ENCODE peak calls at places on chromosomes 4 and X, in nine cellular contexts. One of them, this sample, is unnamed.

GRCh38 chr4:155751569-155751968 is 7.3 kb upstream of the GUCY1B1 start:
- DNase-seq in effector memory CD4-positive, alpha-beta T cell: no peak
- DNase-seq in neural progenitor cell: no peak
- DNase-seq in ovary: no peak
- DNase-seq in neuronal stem cell: no peak
- DNase-seq in CD8-positive, alpha-beta T cell: no peak
- DNase-seq in mammary epithelial cell: no peak
- DNase-seq in tibial artery: no peak
- DNase-seq in Karpas-422: no peak
- DNase-seq in this sample: no peak

GRCh38 chrX:133677123-133678063 is 262.1 kb upstream of the GPC4 start:
- DNase-seq in neuronal stem cell: no peak
- DNase-seq in CD8-positive, alpha-beta T cell: no peak
- DNase-seq in tibial artery: no peak
- DNase-seq in effector memory CD4-positive, alpha-beta T cell: no peak
- DNase-seq in mammary epithelial cell: no peak
- DNase-seq in ovary: no peak
- DNase-seq in Karpas-422: no peak
- DNase-seq in neural progenitor cell: no peak
- DNase-seq in this sample: no peak

GRCh38 chrX:124940536-124940935 is 379.1 kb upstream of the TEX13C start:
- DNase-seq in CD8-positive, alpha-beta T cell: no peak
- DNase-seq in tibial artery: no peak
- DNase-seq in neuronal stem cell: no peak
- DNase-seq in neural progenitor cell: no peak
- DNase-seq in Karpas-422: no peak
- DNase-seq in ovary: no peak
- DNase-seq in mammary epithelial cell: no peak
- DNase-seq in effector memory CD4-positive, alpha-beta T cell: no peak
- DNase-seq in this sample: no peak

GRCh38 chr4:149549911-149550310 is 265.7 kb downstream of the IQCM start:
- DNase-seq in neuronal stem cell: no peak
- DNase-seq in Karpas-422: no peak
- DNase-seq in CD8-positive, alpha-beta T cell: no peak
- DNase-seq in mammary epithelial cell: no peak
- DNase-seq in ovary: no peak
- DNase-seq in effector memory CD4-positive, alpha-beta T cell: no peak
- DNase-seq in neural progenitor cell: peak; percentile 38
- DNase-seq in tibial artery: no peak
- DNase-seq in this sample: no peak

GRCh38 chrX:48083212-48083611 is 11.8 kb upstream of the ZNF630 start:
- DNase-seq in ovary: peak; percentile 22
- DNase-seq in Karpas-422: peak; percentile 75
- DNase-seq in CD8-positive, alpha-beta T cell: peak; percentile 39
- DNase-seq in mammary epithelial cell: peak; percentile 35
- DNase-seq in neuronal stem cell: peak; percentile 11
- DNase-seq in tibial artery: peak; percentile 23
- DNase-seq in neural progenitor cell: peak; percentile 54
- DNase-seq in effector memory CD4-positive, alpha-beta T cell: no peak
- DNase-seq in this sample: peak; percentile 3

GRCh38 chrX:119790977-119791436 is 423 bp downstream of the RPL39 start:
- DNase-seq in tibial artery: peak; percentile 23
- DNase-seq in neuronal stem cell: no peak
- DNase-seq in effector memory CD4-positive, alpha-beta T cell: peak; percentile 13
- DNase-seq in neural progenitor cell: no peak
- DNase-seq in CD8-positive, alpha-beta T cell: peak; percentile 18
- DNase-seq in ovary: no peak
- DNase-seq in mammary epithelial cell: peak; percentile 16
- DNase-seq in Karpas-422: peak; percentile 48
- DNase-seq in this sample: peak; percentile 61

GRCh38 chrX:24178441-24178840 is 28.9 kb downstream of the ZFX start:
- DNase-seq in ovary: no peak
- DNase-seq in mammary epithelial cell: no peak
- DNase-seq in effector memory CD4-positive, alpha-beta T cell: no peak
- DNase-seq in Karpas-422: no peak
- DNase-seq in neuronal stem cell: no peak
- DNase-seq in neural progenitor cell: no peak
- DNase-seq in tibial artery: no peak
- DNase-seq in CD8-positive, alpha-beta T cell: no peak
- DNase-seq in this sample: no peak

GRCh38 chr4:70721747-70722146 is at the start of gene RUFY3:
- DNase-seq in effector memory CD4-positive, alpha-beta T cell: no peak
- DNase-seq in mammary epithelial cell: no peak
- DNase-seq in tibial artery: peak; percentile 59
- DNase-seq in neuronal stem cell: no peak
- DNase-seq in Karpas-422: no peak
- DNase-seq in ovary: peak; percentile 50
- DNase-seq in neural progenitor cell: peak; percentile 48
- DNase-seq in CD8-positive, alpha-beta T cell: no peak
- DNase-seq in this sample: no peak

GRCh38 chrX:37993857-37994619 is 12.3 kb upstream of the SYTL5 start:
- DNase-seq in neuronal stem cell: peak; percentile 47
- DNase-seq in Karpas-422: peak; percentile 93
- DNase-seq in mammary epithelial cell: peak; percentile 60
- DNase-seq in ovary: no peak
- DNase-seq in neural progenitor cell: peak; percentile 70
- DNase-seq in CD8-positive, alpha-beta T cell: no peak
- DNase-seq in effector memory CD4-positive, alpha-beta T cell: no peak
- DNase-seq in tibial artery: no peak
- DNase-seq in this sample: peak; percentile 13

GRCh38 chrX:19129694-19130093 is 7.4 kb upstream of the ADGRG2 start:
- DNase-seq in CD8-positive, alpha-beta T cell: no peak
- DNase-seq in neural progenitor cell: no peak
- DNase-seq in ovary: no peak
- DNase-seq in Karpas-422: no peak
- DNase-seq in neuronal stem cell: no peak
- DNase-seq in tibial artery: no peak
- DNase-seq in effector memory CD4-positive, alpha-beta T cell: no peak
- DNase-seq in mammary epithelial cell: no peak
- DNase-seq in this sample: no peak

GRCh38 chrX:108516184-108516583 is 76.5 kb downstream of the COL4A5 start:
- DNase-seq in neuronal stem cell: no peak
- DNase-seq in effector memory CD4-positive, alpha-beta T cell: no peak
- DNase-seq in CD8-positive, alpha-beta T cell: no peak
- DNase-seq in ovary: no peak
- DNase-seq in Karpas-422: no peak
- DNase-seq in tibial artery: no peak
- DNase-seq in neural progenitor cell: no peak
- DNase-seq in mammary epithelial cell: peak; percentile 16
- DNase-seq in this sample: no peak

GRCh38 chrX:131724292-131724691 is 180.4 kb downstream of the OR13H1 start:
- DNase-seq in effector memory CD4-positive, alpha-beta T cell: no peak
- DNase-seq in CD8-positive, alpha-beta T cell: no peak
- DNase-seq in neuronal stem cell: no peak
- DNase-seq in ovary: no peak
- DNase-seq in neural progenitor cell: no peak
- DNase-seq in mammary epithelial cell: no peak
- DNase-seq in tibial artery: no peak
- DNase-seq in Karpas-422: no peak
- DNase-seq in this sample: no peak

GRCh38 chr4:15832523-15833451 is 54.7 kb downstream of the CD38 start:
- DNase-seq in tibial artery: no peak
- DNase-seq in CD8-positive, alpha-beta T cell: no peak
- DNase-seq in effector memory CD4-positive, alpha-beta T cell: no peak
- DNase-seq in ovary: no peak
- DNase-seq in Karpas-422: no peak
- DNase-seq in neuronal stem cell: no peak
- DNase-seq in mammary epithelial cell: peak; percentile 15
- DNase-seq in neural progenitor cell: no peak
- DNase-seq in this sample: no peak

GRCh38 chr4:122833999-122834398 is 7.4 kb downstream of the FGF2 start:
- DNase-seq in CD8-positive, alpha-beta T cell: no peak
- DNase-seq in effector memory CD4-positive, alpha-beta T cell: no peak
- DNase-seq in neuronal stem cell: no peak
- DNase-seq in tibial artery: no peak
- DNase-seq in mammary epithelial cell: no peak
- DNase-seq in neural progenitor cell: no peak
- DNase-seq in Karpas-422: no peak
- DNase-seq in ovary: no peak
- DNase-seq in this sample: no peak
- H3K36me3 ChIP-seq in CD8-positive, alpha-beta T cell: no peaks in the 10 kb centered on the region
- H3K36me3 ChIP-seq in effector memory CD4-positive, alpha-beta T cell: no peaks in the 10 kb centered on the region
- H3K36me3 ChIP-seq in neuronal stem cell: peaks cover 12% of the 10 kb centered on the region
- H3K36me3 ChIP-seq in tibial artery: no peaks in the 10 kb centered on the region
- H3K36me3 ChIP-seq in mammary epithelial cell: peaks cover 3% of the 10 kb centered on the region
- H3K36me3 ChIP-seq in neural progenitor cell: peaks cover 5% of the 10 kb centered on the region
- H3K36me3 ChIP-seq in Karpas-422: no peaks in the 10 kb centered on the region
- H3K36me3 ChIP-seq in ovary: no peaks in the 10 kb centered on the region
- H3K36me3 ChIP-seq in this sample: no peaks in the 10 kb centered on the region

DNA sequence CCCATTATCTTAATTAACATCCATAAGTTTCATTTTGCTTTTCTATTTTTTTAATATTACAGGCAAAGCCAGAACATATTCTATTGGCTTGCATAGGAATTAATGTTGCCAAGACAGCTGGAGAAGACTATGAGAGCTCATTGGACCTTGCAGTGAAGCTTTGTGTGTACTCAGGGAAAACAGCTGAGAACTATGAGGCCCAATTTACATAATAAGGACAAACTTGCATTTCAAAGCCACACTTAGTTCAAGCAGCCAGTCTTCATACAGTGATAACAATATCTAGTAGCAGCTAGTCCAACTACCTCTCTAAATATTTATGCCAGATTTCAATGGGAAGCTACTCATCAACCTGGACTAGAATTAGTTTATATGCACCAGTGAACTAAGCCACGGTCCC is 134.4 kb downstream of the DDX53 start:
- DNase-seq in ovary: no peak
- DNase-seq in effector memory CD4-positive, alpha-beta T cell: no peak
- DNase-seq in neuronal stem cell: no peak
- DNase-seq in mammary epithelial cell: no peak
- DNase-seq in neural progenitor cell: no peak
- DNase-seq in Karpas-422: no peak
- DNase-seq in tibial artery: no peak
- DNase-seq in CD8-positive, alpha-beta T cell: no peak
- DNase-seq in this sample: no peak
- H3K4me1 ChIP-seq in ovary: no peaks in the 10 kb centered on the region
- H3K4me1 ChIP-seq in effector memory CD4-positive, alpha-beta T cell: no peaks in the 10 kb centered on the region
- H3K4me1 ChIP-seq in neuronal stem cell: no peaks in the 10 kb centered on the region
- H3K4me1 ChIP-seq in mammary epithelial cell: no peaks in the 10 kb centered on the region
- H3K4me1 ChIP-seq in neural progenitor cell: no peaks in the 10 kb centered on the region
- H3K4me1 ChIP-seq in Karpas-422: no peaks in the 10 kb centered on the region
- H3K4me1 ChIP-seq in tibial artery: no peaks in the 10 kb centered on the region
- H3K4me1 ChIP-seq in CD8-positive, alpha-beta T cell: no peaks in the 10 kb centered on the region
- H3K4me1 ChIP-seq in this sample: no peaks in the 10 kb centered on the region

GRCh38 chr4:38980903-38981676 is 51.1 kb downstream of the TMEM156 start:
- DNase-seq in neural progenitor cell: no peak
- DNase-seq in neuronal stem cell: no peak
- DNase-seq in effector memory CD4-positive, alpha-beta T cell: no peak
- DNase-seq in tibial artery: no peak
- DNase-seq in ovary: no peak
- DNase-seq in Karpas-422: no peak
- DNase-seq in CD8-positive, alpha-beta T cell: no peak
- DNase-seq in mammary epithelial cell: no peak
- DNase-seq in this sample: no peak

GRCh38 chr4:38979511-38980230 is 52.5 kb downstream of the TMEM156 start:
- DNase-seq in effector memory CD4-positive, alpha-beta T cell: no peak
- DNase-seq in CD8-positive, alpha-beta T cell: no peak
- DNase-seq in mammary epithelial cell: no peak
- DNase-seq in tibial artery: no peak
- DNase-seq in Karpas-422: no peak
- DNase-seq in ovary: no peak
- DNase-seq in neural progenitor cell: no peak
- DNase-seq in neuronal stem cell: no peak
- DNase-seq in this sample: no peak

GRCh38 chr4:38982356-38983095 is 49.7 kb downstream of the TMEM156 start:
- DNase-seq in effector memory CD4-positive, alpha-beta T cell: no peak
- DNase-seq in CD8-positive, alpha-beta T cell: no peak
- DNase-seq in neural progenitor cell: no peak
- DNase-seq in tibial artery: no peak
- DNase-seq in neuronal stem cell: no peak
- DNase-seq in ovary: no peak
- DNase-seq in Karpas-422: no peak
- DNase-seq in mammary epithelial cell: no peak
- DNase-seq in this sample: no peak

GRCh38 chr4:38976308-38976707 is 55.9 kb downstream of the TMEM156 start:
- DNase-seq in effector memory CD4-positive, alpha-beta T cell: no peak
- DNase-seq in ovary: no peak
- DNase-seq in neural progenitor cell: no peak
- DNase-seq in neuronal stem cell: no peak
- DNase-seq in CD8-positive, alpha-beta T cell: no peak
- DNase-seq in tibial artery: no peak
- DNase-seq in mammary epithelial cell: no peak
- DNase-seq in Karpas-422: no peak
- DNase-seq in this sample: no peak

GRCh38 chr4:38979081-38979480 is 53.1 kb downstream of the TMEM156 start:
- DNase-seq in effector memory CD4-positive, alpha-beta T cell: no peak
- DNase-seq in neural progenitor cell: no peak
- DNase-seq in CD8-positive, alpha-beta T cell: no peak
- DNase-seq in mammary epithelial cell: no peak
- DNase-seq in neuronal stem cell: no peak
- DNase-seq in ovary: no peak
- DNase-seq in Karpas-422: no peak
- DNase-seq in tibial artery: no peak
- DNase-seq in this sample: no peak
- H3K36me3 ChIP-seq in effector memory CD4-positive, alpha-beta T cell: no peaks in the 10 kb centered on the region
- H3K36me3 ChIP-seq in neural progenitor cell: no peaks in the 10 kb centered on the region
- H3K36me3 ChIP-seq in CD8-positive, alpha-beta T cell: peaks cover 3% of the 10 kb centered on the region
- H3K36me3 ChIP-seq in mammary epithelial cell: no peaks in the 10 kb centered on the region
- H3K36me3 ChIP-seq in neuronal stem cell: no peaks in the 10 kb centered on the region
- H3K36me3 ChIP-seq in ovary: no peaks in the 10 kb centered on the region
- H3K36me3 ChIP-seq in Karpas-422: peaks cover 39% of the 10 kb centered on the region
- H3K36me3 ChIP-seq in tibial artery: no peaks in the 10 kb centered on the region
- H3K36me3 ChIP-seq in this sample: no peaks in the 10 kb centered on the region

DNA sequence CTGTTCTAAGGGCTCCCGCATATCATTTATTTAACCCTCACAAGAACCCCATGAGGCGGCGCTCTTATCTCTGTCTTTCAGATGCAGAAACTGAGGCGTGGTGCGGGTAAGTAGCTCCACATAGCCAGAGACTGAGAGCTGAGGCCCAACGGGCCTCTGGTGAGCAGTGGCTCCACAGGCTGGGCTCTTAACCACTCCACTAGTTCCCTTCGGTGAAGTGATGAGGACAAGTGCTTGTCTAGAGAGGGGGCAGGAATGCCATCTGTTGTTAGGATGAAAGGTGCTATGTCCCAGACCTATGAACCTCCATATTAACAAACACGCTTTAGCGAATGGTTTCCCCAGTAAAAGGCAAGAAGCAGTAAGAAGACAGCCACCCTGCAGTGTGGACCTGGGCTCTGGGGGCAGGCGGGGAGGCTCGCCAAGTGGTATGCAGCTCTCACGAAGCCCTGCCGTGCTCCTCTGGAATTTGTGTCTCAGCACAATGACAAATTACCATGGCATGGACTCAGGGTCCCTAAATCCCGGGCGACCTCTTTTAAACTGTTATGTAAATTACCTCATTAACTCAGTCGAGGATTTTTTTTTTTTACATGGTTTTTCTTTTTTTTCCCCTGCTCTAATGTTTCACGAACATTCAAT is 20.9 kb upstream of the S100G start:
- DNase-seq in neuronal stem cell: peak; percentile 30
- DNase-seq in tibial artery: no peak
- DNase-seq in neural progenitor cell: peak; percentile 92
- DNase-seq in ovary: no peak
- DNase-seq in mammary epithelial cell: no peak
- DNase-seq in effector memory CD4-positive, alpha-beta T cell: no peak
- DNase-seq in CD8-positive, alpha-beta T cell: no peak
- DNase-seq in Karpas-422: no peak
- DNase-seq in this sample: no peak
- H3K4me1 ChIP-seq in neuronal stem cell: peaks cover 9% of the 10 kb centered on the region
- H3K4me1 ChIP-seq in tibial artery: no peaks in the 10 kb centered on the region
- H3K4me1 ChIP-seq in neural progenitor cell: peaks cover 23% of the 10 kb centered on the region
- H3K4me1 ChIP-seq in ovary: no peaks in the 10 kb centered on the region
- H3K4me1 ChIP-seq in mammary epithelial cell: no peaks in the 10 kb centered on the region
- H3K4me1 ChIP-seq in effector memory CD4-positive, alpha-beta T cell: no peaks in the 10 kb centered on the region
- H3K4me1 ChIP-seq in CD8-positive, alpha-beta T cell: no peaks in the 10 kb centered on the region
- H3K4me1 ChIP-seq in Karpas-422: no peaks in the 10 kb centered on the region
- H3K4me1 ChIP-seq in this sample: no peaks in the 10 kb centered on the region

This sample was measured in CD8-positive, alpha-beta memory T cell.